ENCODE peak calls at places on chromosomes 1 and 21, in four cellular contexts. J is K562, E is WTC11, L is HepG2. R is an unnamed sample.

GRCh38 chr21:41784456-41785102 is 17.7 kb upstream of the RIPK4 start:
- DNase-seq in J (no peak), E (no peak), L (no peak), R (no peak)

GRCh38 chr1:7589080-7589735 is 181.9 kb upstream of the VAMP3 start:
- DNase-seq in J (no peak), E (no peak), L (no peak), R (no peak)

GRCh38 chr1:117106478-117106877 is 15.1 kb downstream of the TRIM45 start:
- DNase-seq in J (no peak), E (no peak), L (no peak), R (no peak)

GRCh38 chr1:82366694-82367093 is 566.0 kb downstream of the ADGRL2 start:
- DNase-seq in J (no peak), E (no peak), L (no peak), R (no peak)

GRCh38 chr1:90417139-90417538 is 300.0 kb downstream of the BARHL2 start:
- DNase-seq in J (no peak), E (no peak), L (no peak), R (no peak)

GRCh38 chr1:71857862-71858261 is 424.5 kb downstream of the NEGR1 start:
- DNase-seq in J (no peak), E (no peak), L (no peak), R (no peak)

GRCh38 chr1:35539073-35539823 is 18.0 kb downstream of the KIAA0319L start:
- DNase-seq in J (no peak), E (no peak), L (no peak), R (peak)

GRCh38 chr1:225468270-225469020 is 40.6 kb upstream of the LBR start:
- DNase-seq in J (no peak), E (no peak), L (no peak), R (no peak)

GRCh38 chr1:13775916-13776315 is 75.9 kb downstream of the PRDM2 start:
- DNase-seq in J (no peak), E (no peak), L (no peak), R (no peak)

DNA sequence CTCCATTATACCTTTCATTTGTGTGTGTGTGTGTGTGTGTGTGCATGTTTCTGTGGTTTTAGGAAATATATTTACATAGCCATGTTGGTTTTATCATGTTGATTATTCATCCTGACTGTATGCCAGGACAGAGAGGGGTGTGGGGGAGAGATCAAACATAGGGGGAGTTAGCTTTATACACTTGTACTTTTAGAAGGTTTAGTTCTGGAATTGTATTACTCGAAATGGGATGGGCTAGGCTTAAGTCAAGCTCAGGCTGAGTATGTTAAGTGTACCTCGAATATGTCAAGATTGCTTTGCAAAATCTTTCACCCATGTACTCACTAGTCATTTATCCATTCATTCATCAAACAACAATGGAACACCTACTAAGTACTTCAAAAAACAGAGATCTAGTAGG is 123.3 kb downstream of the HMCN1 start:
- DNase-seq in J (no peak), E (no peak), L (no peak), R (no peak)
- TF ChIP-seq CBFB in J (no peak), E (no peak), L (no peak), R (no peak)

GRCh38 chr1:85240659-85241058 is 18.8 kb downstream of the C1orf52 start:
- DNase-seq in J (no peak), E (no peak), L (no peak), R (no peak)
- TF ChIP-seq CBFB in J (no peak), E (no peak), L (no peak), R (no peak)

GRCh38 chr1:28790384-28791035 is 21.5 kb upstream of the OPRD1 start:
- DNase-seq in J (peak), E (no peak), L (peak), R (no peak)

GRCh38 chr1:28789816-28790215 is 22.2 kb upstream of the OPRD1 start:
- DNase-seq in J (no peak), E (no peak), L (no peak), R (no peak)

GRCh38 chr1:28796321-28797213 is 15.4 kb upstream of the OPRD1 start:
- DNase-seq in J (no peak), E (peak), L (no peak), R (no peak)

GRCh38 chr1:28789412-28789811 is 22.6 kb upstream of the OPRD1 start:
- DNase-seq in J (no peak), E (no peak), L (no peak), R (no peak)

DNA sequence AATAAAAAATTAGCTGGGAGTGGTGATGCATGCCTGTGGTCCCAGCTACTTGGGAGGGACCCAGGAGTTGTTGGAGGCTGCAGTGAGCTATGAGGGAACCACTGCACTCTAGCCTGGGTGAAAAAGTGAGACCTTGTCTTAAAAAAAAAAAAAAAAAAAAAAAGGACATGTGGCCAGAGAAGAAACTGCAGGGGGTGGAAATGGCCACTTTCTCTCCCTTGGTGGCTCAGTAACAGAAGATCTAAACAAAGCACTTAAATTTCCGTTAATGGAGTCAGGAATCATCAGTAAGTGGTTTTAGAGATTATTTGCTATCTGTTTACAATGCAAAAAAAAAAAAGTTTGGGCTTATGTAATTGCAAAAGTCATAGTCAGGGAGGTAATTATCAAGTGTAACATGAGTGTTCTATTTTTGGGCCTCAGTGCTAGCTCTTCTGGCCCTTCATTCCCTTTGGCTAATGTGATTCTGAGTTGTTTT is 19.3 kb upstream of the OPRD1 start:
- DNase-seq in J (peak), E (no peak), L (no peak), R (no peak)
- TF ChIP-seq CBFB in J (no peak), E (no peak), L (no peak), R (no peak)

DNA sequence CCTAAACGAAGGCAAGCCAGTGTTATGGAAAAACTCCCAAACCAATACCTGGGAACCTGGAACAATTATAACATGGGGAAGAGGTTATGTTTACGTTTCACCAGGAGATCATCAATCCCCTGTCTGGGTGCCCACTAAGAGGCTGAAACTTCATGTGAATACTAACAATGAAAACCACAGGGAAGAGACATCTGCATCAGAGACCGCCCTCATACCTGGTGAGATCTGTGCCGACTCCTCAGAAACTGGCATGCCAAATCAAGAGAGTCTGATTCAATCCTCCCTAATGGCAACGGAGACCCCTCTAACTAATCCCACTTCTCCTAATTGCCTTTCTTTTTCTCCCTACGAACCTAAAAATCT is 163.2 kb downstream of the IER5 start:
- DNase-seq in J (no peak), E (no peak), L (no peak), R (no peak)
- TF ChIP-seq CBFB in J (no peak), E (no peak), L (no peak), R (no peak)

GRCh38 chr1:218361298-218362065 is 16.3 kb downstream of the TGFB2 start:
- DNase-seq in J (no peak), E (no peak), L (peak), R (no peak)
- TF ChIP-seq CBFB in J (no peak), E (no peak), L (no peak), R (no peak)

GRCh38 chr1:2585318-2586092 is 1.1 kb upstream of the PRXL2B start:
- DNase-seq in J (peak), E (no peak), L (peak), R (no peak)
- TF ChIP-seq CBFB in J (no peak), E (no peak), L (no peak), R (no peak)

GRCh38 chr1:2378956-2379732 is 12.2 kb downstream of the MORN1 start:
- DNase-seq in J (no peak), E (no peak), L (no peak), R (no peak)
- TF ChIP-seq CBFB in J (no peak), E (no peak), L (no peak), R (no peak)

DNA sequence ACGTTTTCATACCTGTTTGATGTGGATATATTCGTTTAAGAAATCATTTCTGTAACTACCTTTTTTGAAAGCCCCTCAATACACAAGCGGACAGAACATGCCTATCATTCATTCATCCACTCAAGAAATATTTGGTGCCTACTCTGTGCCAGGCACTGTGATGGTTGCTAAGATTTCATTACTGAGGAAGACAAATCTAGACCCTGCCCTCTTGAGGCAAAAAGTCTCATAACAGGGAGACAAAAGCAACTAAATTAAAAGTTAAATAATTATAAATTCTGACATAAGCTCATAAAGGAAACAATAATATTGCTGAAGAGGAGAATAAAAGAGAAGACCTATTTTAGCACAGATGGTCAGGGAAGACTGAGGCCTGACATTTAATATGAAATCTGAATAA is 203.5 kb upstream of the ZNHIT6 start:
- DNase-seq in J (no peak), E (no peak), L (no peak), R (no peak)
- TF ChIP-seq CBFB in J (no peak), E (no peak), L (no peak), R (no peak)

GRCh38 chr1:25549273-25550154 is 6.1 kb downstream of the LDLRAP1 start:
- DNase-seq in J (peak), E (no peak), L (peak), R (peak)
- TF ChIP-seq CBFB in J (no peak), E (no peak), L (no peak), R (peak)

DNA sequence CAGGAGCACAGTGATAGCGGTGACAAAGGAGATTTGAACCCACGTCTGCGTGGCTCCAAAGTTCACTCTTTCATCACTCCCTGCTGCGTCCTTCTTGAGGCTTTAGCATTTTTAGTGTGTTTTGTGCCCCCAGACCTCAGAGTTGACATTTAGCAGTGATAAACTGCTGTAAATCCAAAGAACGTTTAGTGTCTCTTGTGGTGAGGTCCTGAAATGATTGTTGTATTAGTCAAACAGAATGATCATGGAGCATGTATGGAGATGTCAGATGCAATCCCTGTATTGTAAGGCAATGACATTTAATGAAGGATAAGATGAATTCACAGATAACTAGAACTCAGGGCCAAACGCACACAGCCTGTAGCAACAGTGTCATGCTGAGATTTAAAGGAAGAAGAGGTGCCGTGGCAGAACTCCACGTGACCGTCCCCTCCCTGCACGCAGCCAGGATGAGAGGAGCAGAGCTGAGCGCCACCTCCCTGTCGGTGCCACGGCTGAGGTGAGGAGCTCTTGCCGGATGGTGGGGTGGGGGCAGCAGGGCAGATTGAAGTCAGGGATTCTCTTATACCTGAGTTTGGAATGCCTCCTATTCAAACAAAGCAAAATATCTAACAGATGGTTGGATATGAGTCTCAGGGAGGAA is 30.0 kb downstream of the NTPCR start:
- DNase-seq in J (no peak), E (peak), L (no peak), R (no peak)
- TF ChIP-seq CBFB in J (no peak), E (no peak), L (no peak), R (no peak)